ENCODE peak calls at places on chromosomes 11 and 22, in seven cellular contexts. O is left lung, V is H9, Q is right atrium auricular region, Y is left ventricle myocardium inferior, J is neural progenitor cell, E is body of pancreas. B is an unnamed sample.

GRCh38 chr11:106950067-106950491 is 68.2 kb downstream of the GUCY1A2 start:
- DNase-seq in V (no peak), J (peak; percentile 7), O (no peak), Y (no peak), Q (no peak), E (peak; percentile 13), B (no peak)

GRCh38 chr22:28077166-28077565 is 158.1 kb upstream of the PITPNB start:
- DNase-seq in J (no peak), E (no peak), Q (no peak), Y (no peak), O (no peak), V (no peak), B (no peak)

GRCh38 chr11:36091256-36091811 is 147.5 kb downstream of the LDLRAD3 start:
- DNase-seq in V (no peak), O (no peak), Q (no peak), Y (no peak), E (no peak), J (no peak), B (no peak)

GRCh38 chr22:43944670-43945430 is 10.4 kb upstream of the SAMM50 start:
- DNase-seq in Q (no peak), Y (no peak), V (no peak), E (no peak), O (no peak), J (no peak), B (no peak)

GRCh38 chr11:114307524-114308203 is 11.5 kb downstream of the NNMT start:
- DNase-seq in E (peak; percentile 37), Q (peak; percentile 89), J (no peak), V (no peak), Y (peak; percentile 45), O (no peak), B (no peak)

GRCh38 chr22:47872761-47873535 is 1110.5 kb downstream of the TBC1D22A start:
- DNase-seq in O (no peak), V (no peak), J (no peak), E (no peak), Q (no peak), Y (no peak), B (no peak)

GRCh38 chr11:65077466-65077865 is 6.4 kb downstream of the CDCA5 start:
- DNase-seq in V (no peak), Q (no peak), J (no peak), O (no peak), Y (no peak), E (no peak), B (no peak)

GRCh38 chr11:132253469-132254264 is 883.3 kb downstream of the NTM start:
- DNase-seq in O (no peak), Y (no peak), V (no peak), J (no peak), E (no peak), Q (no peak), B (no peak)

GRCh38 chr11:17412488-17413180 is 24.2 kb upstream of the KCNJ11 start:
- DNase-seq in J (peak; percentile 89), V (no peak), E (no peak), Q (no peak), O (no peak), Y (no peak), B (no peak)

GRCh38 chr11:45045692-45046471 is 95.2 kb upstream of the TP53I11 start:
- DNase-seq in O (peak; percentile 87), Q (peak; percentile 79), Y (peak; percentile 50), E (peak; percentile 27), J (no peak), V (no peak), B (peak; percentile 81)

GRCh38 chr22:48241658-48242057 is 1479.2 kb downstream of the TBC1D22A start:
- DNase-seq in Q (peak; percentile 54), E (no peak), V (peak; percentile 14), J (no peak), Y (no peak), O (no peak), B (no peak)

GRCh38 chr11:29171350-29171950 is 845.4 kb downstream of the KCNA4 start:
- DNase-seq in V (no peak), Q (no peak), O (no peak), J (no peak), E (no peak), Y (no peak), B (no peak)

GRCh38 chr11:76783294-76783900 is at the start of gene TSKU:
- DNase-seq in Y (no peak), Q (no peak), O (no peak), V (peak; percentile 81), E (peak; percentile 36), J (no peak), B (no peak)

GRCh38 chr22:44221710-44222475 is 41.2 kb downstream of the PARVG start:
- DNase-seq in Y (no peak), J (no peak), Q (peak; percentile 11), V (no peak), O (no peak), E (no peak), B (no peak)

GRCh38 chr11:1348146-1348545 is 38.7 kb upstream of the TOLLIP start:
- DNase-seq in Q (no peak), V (peak; percentile 15), Y (no peak), J (no peak), E (no peak), O (no peak), B (no peak)

GRCh38 chr11:97087419-97087818 is 697.6 kb downstream of the JRKL start:
- DNase-seq in V (no peak), J (no peak), O (no peak), E (no peak), Y (no peak), Q (no peak), B (no peak)

GRCh38 chr11:88292156-88292844 is 45.2 kb downstream of the CTSC start:
- DNase-seq in O (no peak), Y (no peak), E (peak; percentile 75), Q (no peak), J (no peak), V (no peak), B (no peak)

GRCh38 chr11:19344661-19345518 is 104.1 kb upstream of the E2F8 start:
- DNase-seq in J (peak; percentile 94), Q (no peak), O (peak; percentile 81), Y (peak; percentile 42), V (peak; percentile 82), E (peak; percentile 49), B (peak; percentile 76)

GRCh38 chr11:18727499-18728236 is 1.7 kb upstream of the IGSF22 start:
- DNase-seq in J (peak; percentile 71), E (peak; percentile 38), Y (no peak), Q (no peak), V (peak; percentile 80), O (no peak), B (no peak)

GRCh38 chr11:121446752-121447156 is 5.4 kb upstream of the SORL1 start:
- DNase-seq in E (no peak), Y (no peak), Q (no peak), O (no peak), J (peak; percentile 51), V (no peak), B (no peak)

DNA sequence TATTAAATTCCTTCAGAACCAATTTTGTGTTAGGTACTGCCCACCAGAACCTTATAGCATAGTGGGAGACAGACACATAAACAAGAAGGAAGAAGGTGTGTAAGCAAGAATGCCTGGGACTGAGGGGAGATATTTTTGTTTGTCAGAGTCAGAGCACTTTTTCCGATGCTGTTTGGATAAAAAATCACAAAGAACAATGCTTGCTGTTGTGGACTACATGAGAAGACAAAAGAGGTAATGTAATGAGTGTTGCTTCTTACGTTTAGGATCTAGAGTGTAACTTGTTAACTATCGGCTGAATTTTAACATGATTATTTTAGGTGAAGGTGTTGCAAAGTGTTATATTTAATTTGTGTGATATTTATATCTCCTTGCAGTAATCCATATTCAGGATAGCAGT is 84.9 kb downstream of the ATM start:
- DNase-seq in J (no peak), Q (no peak), O (no peak), V (no peak), Y (no peak), E (no peak), B (no peak)
- H3K4me1 ChIP-seq in J (no peaks in the 10 kb centered on the region), Q (no peaks in the 10 kb centered on the region), O (no peaks in the 10 kb centered on the region), V (no peaks in the 10 kb centered on the region), Y (no peaks in the 10 kb centered on the region), E (no peaks in the 10 kb centered on the region), B (no peaks in the 10 kb centered on the region)

GRCh38 chr22:49962012-49962750 is 1.6 kb downstream of the PIM3 start:
- DNase-seq in J (peak; percentile 85), Y (peak; percentile 91), E (peak; percentile 91), O (peak; percentile 94), Q (peak; percentile 93), V (peak; percentile 92), B (peak; percentile 86)

GRCh38 chr22:49962751-49963646 is 2.4 kb downstream of the PIM3 start:
- DNase-seq in V (peak; percentile 26), J (no peak), O (peak; percentile 86), Q (no peak), Y (peak; percentile 35), E (peak; percentile 30), B (peak; percentile 68)

GRCh38 chr22:49964136-49964492 is 3.5 kb downstream of the PIM3 start:
- DNase-seq in V (no peak), O (peak; percentile 54), Q (no peak), J (no peak), Y (peak; percentile 17), E (no peak), B (no peak)

GRCh38 chr22:49964493-49965290 is 4.1 kb downstream of the PIM3 start:
- DNase-seq in V (peak; percentile 23), O (peak; percentile 74), E (peak; percentile 28), Q (no peak), Y (peak; percentile 21), J (peak; percentile 1), B (peak; percentile 51)

GRCh38 chr22:49963647-49964026 is 3.1 kb downstream of the PIM3 start:
- DNase-seq in J (no peak), E (peak; percentile 31), V (no peak), Q (no peak), Y (peak; percentile 15), O (no peak), B (no peak)
- TF ChIP-seq CTCF in J (no peak), E (no peak), V (no peak), Q (no peak), Y (no peak), O (no peak), B (no peak)

GRCh38 chr11:128738942-128739341 is 45.1 kb downstream of the FLI1 start:
- DNase-seq in E (no peak), Y (no peak), O (no peak), Q (no peak), J (no peak), V (no peak), B (no peak)
- H3K4me1 ChIP-seq in E (no peaks in the 10 kb centered on the region), Y (peaks cover 75% of the 10 kb centered on the region), O (peaks cover 4% of the 10 kb centered on the region), Q (peaks cover 15% of the 10 kb centered on the region), J (peaks cover 17% of the 10 kb centered on the region), V (peaks cover 15% of the 10 kb centered on the region), B (no peaks in the 10 kb centered on the region)

DNA sequence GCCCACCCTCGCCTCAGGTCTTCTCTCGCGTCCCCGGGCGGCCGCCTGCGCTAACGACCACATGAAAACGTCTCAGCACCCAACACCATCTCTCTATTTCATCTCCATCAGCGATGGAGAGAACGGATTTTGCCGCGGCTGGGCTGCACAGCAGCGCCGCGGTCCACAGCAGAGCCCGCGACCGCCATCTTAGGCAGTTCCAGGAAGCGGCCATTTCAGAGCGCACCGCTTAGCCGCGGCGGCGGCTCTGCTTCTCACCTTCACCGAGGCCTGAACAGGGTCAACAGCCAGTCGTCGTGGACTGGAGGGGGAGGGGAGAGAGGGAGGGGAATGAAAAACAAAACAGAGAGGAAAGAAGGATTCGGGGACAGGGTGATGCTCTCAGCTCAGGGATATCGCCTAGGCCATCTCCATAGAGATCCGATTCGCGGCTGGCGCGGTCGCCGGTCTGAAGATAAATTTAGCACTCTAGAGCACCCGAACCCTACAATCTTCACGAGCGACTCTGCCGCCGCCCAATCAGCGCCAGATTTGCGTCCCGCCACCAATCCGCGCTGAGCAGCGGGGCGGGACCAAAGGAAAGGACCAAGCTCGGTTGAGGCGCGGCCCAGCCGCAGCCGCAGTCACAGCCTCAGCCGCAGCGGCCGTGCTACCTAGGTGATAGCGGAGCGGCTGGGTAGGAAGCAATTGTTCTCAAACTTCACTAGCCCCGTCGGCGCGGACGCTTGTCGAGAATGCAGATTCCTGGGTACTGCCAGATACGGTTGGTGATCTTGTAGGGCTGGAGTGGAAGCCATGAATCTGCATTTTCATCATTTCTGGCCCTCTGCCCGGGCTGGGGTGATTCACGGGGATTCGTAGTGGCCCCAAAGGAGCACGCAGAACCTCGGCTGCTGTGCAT is at the start of gene ZBED5:
- DNase-seq in Q (peak; percentile 99), O (peak; percentile 97), E (peak; percentile 95), V (peak; percentile 98), Y (peak; percentile 97), J (peak; percentile 99), B (peak; percentile 93)
- TF ChIP-seq CTCF in Q (peak; percentile 18), O (no peak), E (peak; percentile 20), V (peak; percentile 18), Y (no peak), J (peak; percentile 32), B (no peak)